ENCODE peak calls at places on chromosomes 4 and X, in nine cellular contexts. One of them, this sample, is unnamed.

GRCh38 chrX:27619975-27620374 is 29.8 kb downstream of the DCAF8L2 start:
- DNase-seq in mucosa of descending colon: no peak
- DNase-seq in NB4: peak
- DNase-seq in H9: no peak
- DNase-seq in natural killer cell: no peak
- DNase-seq in astrocyte: no peak
- DNase-seq in astrocyte of the spinal cord: no peak
- DNase-seq in WTC11: no peak
- DNase-seq in GM20000: no peak
- DNase-seq in this sample: no peak

GRCh38 chr4:149404143-149404542 is 411.5 kb downstream of the IQCM start:
- DNase-seq in H9: no peak
- DNase-seq in astrocyte: no peak
- DNase-seq in WTC11: no peak
- DNase-seq in mucosa of descending colon: no peak
- DNase-seq in NB4: no peak
- DNase-seq in natural killer cell: no peak
- DNase-seq in GM20000: no peak
- DNase-seq in astrocyte of the spinal cord: no peak
- DNase-seq in this sample: no peak

GRCh38 chr4:139734201-139734874 is 68.7 kb downstream of the MGST2 start:
- DNase-seq in mucosa of descending colon: no peak
- DNase-seq in natural killer cell: no peak
- DNase-seq in astrocyte of the spinal cord: peak
- DNase-seq in astrocyte: peak
- DNase-seq in NB4: peak
- DNase-seq in GM20000: no peak
- DNase-seq in WTC11: no peak
- DNase-seq in H9: no peak
- DNase-seq in this sample: peak

GRCh38 chrX:9464435-9465371 is at the start of gene TBL1X:
- DNase-seq in mucosa of descending colon: peak
- DNase-seq in GM20000: peak
- DNase-seq in natural killer cell: peak
- DNase-seq in H9: peak
- DNase-seq in WTC11: peak
- DNase-seq in astrocyte: no peak
- DNase-seq in astrocyte of the spinal cord: peak
- DNase-seq in NB4: peak
- DNase-seq in this sample: peak

GRCh38 chrX:24391362-24391761 is 30.9 kb downstream of the SUPT20HL1 start:
- DNase-seq in natural killer cell: no peak
- DNase-seq in WTC11: no peak
- DNase-seq in NB4: no peak
- DNase-seq in astrocyte of the spinal cord: no peak
- DNase-seq in mucosa of descending colon: no peak
- DNase-seq in astrocyte: no peak
- DNase-seq in H9: no peak
- DNase-seq in GM20000: no peak
- DNase-seq in this sample: no peak

GRCh38 chr4:168790898-168791297 is 219.2 kb downstream of the CBR4 start:
- DNase-seq in astrocyte of the spinal cord: no peak
- DNase-seq in GM20000: no peak
- DNase-seq in astrocyte: no peak
- DNase-seq in H9: no peak
- DNase-seq in mucosa of descending colon: no peak
- DNase-seq in WTC11: no peak
- DNase-seq in natural killer cell: no peak
- DNase-seq in NB4: no peak
- DNase-seq in this sample: no peak

GRCh38 chrX:7904557-7904956 is 22.7 kb downstream of the PNPLA4 start:
- DNase-seq in astrocyte: no peak
- DNase-seq in mucosa of descending colon: no peak
- DNase-seq in WTC11: no peak
- DNase-seq in GM20000: no peak
- DNase-seq in NB4: no peak
- DNase-seq in astrocyte of the spinal cord: peak
- DNase-seq in H9: no peak
- DNase-seq in natural killer cell: no peak
- DNase-seq in this sample: no peak

GRCh38 chr4:17234678-17235077 is 277.2 kb downstream of the QDPR start:
- DNase-seq in astrocyte: no peak
- DNase-seq in H9: no peak
- DNase-seq in NB4: no peak
- DNase-seq in mucosa of descending colon: no peak
- DNase-seq in natural killer cell: no peak
- DNase-seq in WTC11: no peak
- DNase-seq in astrocyte of the spinal cord: no peak
- DNase-seq in GM20000: no peak
- DNase-seq in this sample: no peak

GRCh38 chrX:7146703-7147430 is 645 bp upstream of the STS start:
- DNase-seq in H9: peak
- DNase-seq in astrocyte: no peak
- DNase-seq in NB4: no peak
- DNase-seq in GM20000: peak
- DNase-seq in astrocyte of the spinal cord: peak
- DNase-seq in natural killer cell: no peak
- DNase-seq in mucosa of descending colon: no peak
- DNase-seq in WTC11: no peak
- DNase-seq in this sample: no peak

GRCh38 chrX:45843518-45843917 is 642.8 kb upstream of the DIPK2B start:
- DNase-seq in GM20000: peak
- DNase-seq in NB4: peak
- DNase-seq in WTC11: no peak
- DNase-seq in mucosa of descending colon: no peak
- DNase-seq in astrocyte of the spinal cord: no peak
- DNase-seq in natural killer cell: no peak
- DNase-seq in astrocyte: no peak
- DNase-seq in H9: no peak
- DNase-seq in this sample: no peak

GRCh38 chr4:163553146-163553545 is 58.7 kb downstream of the TMA16 start:
- DNase-seq in WTC11: no peak
- DNase-seq in astrocyte of the spinal cord: no peak
- DNase-seq in NB4: no peak
- DNase-seq in GM20000: no peak
- DNase-seq in natural killer cell: no peak
- DNase-seq in astrocyte: no peak
- DNase-seq in H9: no peak
- DNase-seq in mucosa of descending colon: no peak
- DNase-seq in this sample: no peak

GRCh38 chr4:163558539-163559044 is 64.1 kb downstream of the TMA16 start:
- DNase-seq in WTC11: no peak
- DNase-seq in GM20000: no peak
- DNase-seq in mucosa of descending colon: no peak
- DNase-seq in H9: no peak
- DNase-seq in natural killer cell: no peak
- DNase-seq in astrocyte: no peak
- DNase-seq in NB4: no peak
- DNase-seq in astrocyte of the spinal cord: no peak
- DNase-seq in this sample: no peak

GRCh38 chr4:163554870-163555465 is 60.5 kb downstream of the TMA16 start:
- DNase-seq in WTC11: no peak
- DNase-seq in astrocyte of the spinal cord: peak
- DNase-seq in natural killer cell: no peak
- DNase-seq in GM20000: no peak
- DNase-seq in mucosa of descending colon: no peak
- DNase-seq in astrocyte: no peak
- DNase-seq in NB4: peak
- DNase-seq in H9: no peak
- DNase-seq in this sample: peak

GRCh38 chr4:163556650-163557391 is 62.3 kb downstream of the TMA16 start:
- DNase-seq in H9: no peak
- DNase-seq in WTC11: no peak
- DNase-seq in mucosa of descending colon: no peak
- DNase-seq in GM20000: no peak
- DNase-seq in NB4: no peak
- DNase-seq in natural killer cell: no peak
- DNase-seq in astrocyte of the spinal cord: no peak
- DNase-seq in astrocyte: no peak
- DNase-seq in this sample: no peak

DNA sequence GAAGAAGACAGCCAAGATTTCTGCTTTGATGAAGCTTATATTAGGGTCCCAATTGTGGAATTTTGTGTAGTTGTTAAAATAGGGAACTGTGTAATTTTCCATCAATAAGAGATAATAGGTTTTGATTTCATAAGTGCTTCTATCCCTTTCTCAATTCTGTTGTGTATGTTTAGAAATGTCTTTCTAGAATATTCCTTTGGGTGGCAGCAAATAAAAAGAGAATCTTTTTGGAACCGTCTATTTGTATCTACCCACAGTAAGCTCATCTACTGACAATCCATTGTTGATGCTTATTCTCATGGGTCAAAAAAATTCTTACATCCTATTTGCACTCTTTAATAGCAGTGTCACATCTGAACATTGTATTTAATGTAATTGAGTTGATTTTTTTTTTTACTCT is 61.7 kb downstream of the TMA16 start:
- DNase-seq in H9: no peak
- DNase-seq in astrocyte: no peak
- DNase-seq in NB4: no peak
- DNase-seq in natural killer cell: no peak
- DNase-seq in astrocyte of the spinal cord: peak
- DNase-seq in GM20000: peak
- DNase-seq in mucosa of descending colon: no peak
- DNase-seq in WTC11: no peak
- DNase-seq in this sample: peak
- TF ChIP-seq CTCF in H9: no peak
- TF ChIP-seq CTCF in astrocyte: no peak
- TF ChIP-seq CTCF in NB4: no peak
- TF ChIP-seq CTCF in natural killer cell: no peak
- TF ChIP-seq CTCF in astrocyte of the spinal cord: peak
- TF ChIP-seq CTCF in GM20000: peak
- TF ChIP-seq CTCF in mucosa of descending colon: no peak
- TF ChIP-seq CTCF in WTC11: no peak
- TF ChIP-seq CTCF in this sample: peak

GRCh38 chr4:5398056-5398455 is 310.3 kb downstream of the EVC2 start:
- DNase-seq in NB4: no peak
- DNase-seq in WTC11: no peak
- DNase-seq in H9: no peak
- DNase-seq in natural killer cell: no peak
- DNase-seq in astrocyte: no peak
- DNase-seq in GM20000: no peak
- DNase-seq in astrocyte of the spinal cord: no peak
- DNase-seq in mucosa of descending colon: no peak
- DNase-seq in this sample: no peak

GRCh38 chr4:5404073-5404472 is 304.3 kb downstream of the EVC2 start:
- DNase-seq in WTC11: no peak
- DNase-seq in NB4: no peak
- DNase-seq in H9: no peak
- DNase-seq in astrocyte of the spinal cord: no peak
- DNase-seq in natural killer cell: no peak
- DNase-seq in astrocyte: no peak
- DNase-seq in GM20000: no peak
- DNase-seq in mucosa of descending colon: no peak
- DNase-seq in this sample: no peak

GRCh38 chr4:5395781-5396180 is 312.6 kb downstream of the EVC2 start:
- DNase-seq in astrocyte: no peak
- DNase-seq in H9: no peak
- DNase-seq in natural killer cell: no peak
- DNase-seq in NB4: no peak
- DNase-seq in astrocyte of the spinal cord: no peak
- DNase-seq in GM20000: no peak
- DNase-seq in mucosa of descending colon: no peak
- DNase-seq in WTC11: no peak
- DNase-seq in this sample: no peak

DNA sequence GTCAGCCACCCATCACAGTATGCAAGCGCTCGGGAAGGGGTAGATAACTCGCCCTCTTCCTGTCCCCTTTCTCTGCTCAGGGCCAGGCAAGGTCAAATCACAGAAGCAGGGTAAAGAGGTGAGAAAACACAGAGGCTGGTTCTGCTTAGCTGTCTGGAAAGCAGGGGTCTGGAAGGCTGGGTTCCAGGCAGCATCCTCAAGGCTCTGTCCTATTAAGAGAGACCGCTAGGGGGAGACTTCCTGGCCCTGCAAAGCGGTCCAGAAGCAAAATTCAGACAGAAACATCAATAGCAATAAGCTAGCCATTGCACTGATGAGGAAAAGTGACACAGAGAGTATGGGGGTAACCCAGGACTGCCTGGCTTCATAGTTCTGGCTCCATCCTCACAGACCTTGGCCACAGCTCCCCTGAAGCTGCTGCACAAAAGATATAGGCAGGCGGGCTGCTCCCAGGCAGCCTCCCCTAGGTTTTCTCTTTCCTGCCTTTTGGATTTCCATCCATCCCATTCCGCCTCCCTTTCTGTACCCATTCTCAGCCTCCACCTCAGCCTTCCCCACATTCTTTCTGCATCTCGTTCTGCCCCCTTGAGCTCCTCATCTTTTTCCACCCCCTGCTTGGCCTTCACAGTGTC is 308.5 kb downstream of the EVC2 start:
- DNase-seq in GM20000: peak
- DNase-seq in WTC11: peak
- DNase-seq in astrocyte of the spinal cord: peak
- DNase-seq in mucosa of descending colon: no peak
- DNase-seq in NB4: peak
- DNase-seq in H9: peak
- DNase-seq in natural killer cell: no peak
- DNase-seq in astrocyte: no peak
- DNase-seq in this sample: no peak
- TF ChIP-seq CTCF in GM20000: peak
- TF ChIP-seq CTCF in WTC11: peak
- TF ChIP-seq CTCF in astrocyte of the spinal cord: peak
- TF ChIP-seq CTCF in mucosa of descending colon: peak
- TF ChIP-seq CTCF in NB4: peak
- TF ChIP-seq CTCF in H9: peak
- TF ChIP-seq CTCF in natural killer cell: no peak
- TF ChIP-seq CTCF in astrocyte: peak
- TF ChIP-seq CTCF in this sample: peak

GRCh38 chr4:28686618-28687017 is 1826.0 kb downstream of the STIM2 start:
- DNase-seq in H9: peak
- DNase-seq in WTC11: peak
- DNase-seq in astrocyte: peak
- DNase-seq in natural killer cell: no peak
- DNase-seq in mucosa of descending colon: no peak
- DNase-seq in GM20000: peak
- DNase-seq in NB4: peak
- DNase-seq in astrocyte of the spinal cord: peak
- DNase-seq in this sample: peak
- TF ChIP-seq CTCF in H9: peak
- TF ChIP-seq CTCF in WTC11: peak
- TF ChIP-seq CTCF in astrocyte: peak
- TF ChIP-seq CTCF in natural killer cell: no peak
- TF ChIP-seq CTCF in mucosa of descending colon: no peak
- TF ChIP-seq CTCF in GM20000: no peak
- TF ChIP-seq CTCF in NB4: peak
- TF ChIP-seq CTCF in astrocyte of the spinal cord: peak
- TF ChIP-seq CTCF in this sample: peak

GRCh38 chr4:6409381-6409780 is 63.0 kb downstream of the PPP2R2C start:
- DNase-seq in astrocyte: no peak
- DNase-seq in NB4: no peak
- DNase-seq in mucosa of descending colon: no peak
- DNase-seq in GM20000: no peak
- DNase-seq in astrocyte of the spinal cord: no peak
- DNase-seq in H9: no peak
- DNase-seq in WTC11: no peak
- DNase-seq in natural killer cell: no peak
- DNase-seq in this sample: no peak
- TF ChIP-seq CTCF in astrocyte: no peak
- TF ChIP-seq CTCF in NB4: no peak
- TF ChIP-seq CTCF in mucosa of descending colon: no peak
- TF ChIP-seq CTCF in GM20000: no peak
- TF ChIP-seq CTCF in astrocyte of the spinal cord: no peak
- TF ChIP-seq CTCF in H9: no peak
- TF ChIP-seq CTCF in WTC11: no peak
- TF ChIP-seq CTCF in natural killer cell: no peak
- TF ChIP-seq CTCF in this sample: no peak

GRCh38 chr4:122300776-122301175 is 78.0 kb upstream of the ADAD1 start:
- DNase-seq in GM20000: no peak
- DNase-seq in H9: no peak
- DNase-seq in WTC11: no peak
- DNase-seq in NB4: no peak
- DNase-seq in mucosa of descending colon: no peak
- DNase-seq in astrocyte: no peak
- DNase-seq in natural killer cell: no peak
- DNase-seq in astrocyte of the spinal cord: no peak
- DNase-seq in this sample: no peak
- TF ChIP-seq CTCF in GM20000: no peak
- TF ChIP-seq CTCF in H9: peak
- TF ChIP-seq CTCF in WTC11: no peak
- TF ChIP-seq CTCF in NB4: no peak
- TF ChIP-seq CTCF in mucosa of descending colon: no peak
- TF ChIP-seq CTCF in astrocyte: peak
- TF ChIP-seq CTCF in natural killer cell: no peak
- TF ChIP-seq CTCF in astrocyte of the spinal cord: no peak
- TF ChIP-seq CTCF in this sample: peak

This sample was measured in HFFc6.